ENCODE peak calls at places on chromosomes 2 and 18, in seven cellular contexts. R is Karpas-422, Z is IMR-90, O is astrocyte, G is PC-3, T is mammary epithelial cell, A is fibroblast of lung. W is an unnamed sample.

GRCh38 chr18:50061876-50062517 is 132.9 kb downstream of the MYO5B start:
- DNase-seq in Z (no peak), G (no peak), T (peak; percentile 32), O (no peak), R (no peak), A (no peak), W (no peak)

GRCh38 chr2:160510617-160511016 is 17.0 kb upstream of the RBMS1 start:
- DNase-seq in Z (no peak), R (no peak), A (no peak), G (no peak), T (no peak), O (no peak), W (no peak)

GRCh38 chr18:56748698-56749268 is 97.6 kb downstream of the WDR7 start:
- DNase-seq in Z (peak; percentile 57), G (peak; percentile 63), A (peak; percentile 27), R (peak; percentile 72), T (peak; percentile 4), O (peak; percentile 11), W (peak; percentile 61)

GRCh38 chr2:173347305-173348168 is 7.1 kb upstream of the CDCA7 start:
- DNase-seq in A (no peak), R (no peak), G (no peak), T (no peak), Z (no peak), O (no peak), W (no peak)

GRCh38 chr2:217710218-217710565 is 292.6 kb downstream of the TNS1 start:
- DNase-seq in T (peak; percentile 44), A (peak; percentile 87), R (no peak), G (peak; percentile 26), O (peak; percentile 83), Z (peak; percentile 86), W (no peak)

GRCh38 chr2:11411768-11412448 is 54.1 kb downstream of the E2F6 start:
- DNase-seq in A (peak; percentile 21), R (no peak), O (no peak), Z (peak; percentile 63), T (no peak), G (peak; percentile 71), W (peak; percentile 64)

GRCh38 chr2:24774373-24774772 is 18.8 kb downstream of the PTRHD1 start:
- DNase-seq in Z (no peak), G (no peak), T (no peak), R (no peak), O (no peak), A (no peak), W (no peak)

GRCh38 chr2:24920813-24921441 is 890 bp upstream of the ADCY3 start:
- DNase-seq in R (peak; percentile 68), A (no peak), G (peak; percentile 57), Z (no peak), T (no peak), O (no peak), W (no peak)

GRCh38 chr18:56902653-56903052 is 244.2 kb upstream of the BOD1L2 start:
- DNase-seq in G (peak; percentile 19), O (no peak), A (no peak), R (no peak), T (peak; percentile 7), Z (no peak), W (peak; percentile 9)

GRCh38 chr2:142591408-142591807 is 286.1 kb upstream of the KYNU start:
- DNase-seq in A (no peak), G (no peak), T (no peak), R (no peak), Z (no peak), O (no peak), W (no peak)

GRCh38 chr2:236250909-236251579 is 13.2 kb downstream of the ASB18 start:
- DNase-seq in O (no peak), G (no peak), T (no peak), A (no peak), R (no peak), Z (no peak), W (no peak)

GRCh38 chr18:40863801-40864200 is 1091.2 kb upstream of the PIK3C3 start:
- DNase-seq in Z (no peak), R (no peak), G (no peak), O (no peak), A (no peak), T (no peak), W (no peak)

GRCh38 chr2:149924028-149924427 is 336.5 kb upstream of the MMADHC start:
- DNase-seq in T (peak; percentile 53), O (peak; percentile 58), R (no peak), Z (peak; percentile 62), A (peak; percentile 67), G (peak; percentile 61), W (no peak)

GRCh38 chr2:222862915-222863544 is 2.2 kb downstream of the ACSL3 start:
- DNase-seq in R (no peak), A (peak; percentile 12), O (no peak), G (peak; percentile 41), T (no peak), Z (no peak), W (no peak)

GRCh38 chr2:113694438-113694837 is 62.0 kb downstream of the SLC35F5 start:
- DNase-seq in Z (no peak), A (no peak), G (no peak), O (no peak), T (no peak), R (no peak), W (no peak)
- H3K4me3 ChIP-seq in Z (no peak overlapping the region), A (no peak overlapping the region), G (no peak overlapping the region), O (no peak overlapping the region), T (no peak overlapping the region), R (no peak overlapping the region), W (no peak overlapping the region)

GRCh38 chr2:556494-556893 is 120.7 kb downstream of the TMEM18 start:
- DNase-seq in G (peak; percentile 2), O (no peak), A (no peak), T (no peak), Z (no peak), R (no peak), W (no peak)
- H2AFZ ChIP-seq in G (no peak overlapping the region), O (no peak overlapping the region), A (no peak overlapping the region), T (no peak overlapping the region), Z (no peak overlapping the region), R (no peak overlapping the region), W (no peak overlapping the region)

GRCh38 chr2:86036790-86037138 is 68.9 kb downstream of the POLR1A start:
- DNase-seq in O (no peak), A (no peak), G (no peak), T (no peak), Z (no peak), R (no peak), W (no peak)
- H3K4me3 ChIP-seq in O (no peak overlapping the region), A (no peak overlapping the region), G (no peak overlapping the region), T (no peak overlapping the region), Z (no peak overlapping the region), R (no peak overlapping the region), W (no peak overlapping the region)

DNA sequence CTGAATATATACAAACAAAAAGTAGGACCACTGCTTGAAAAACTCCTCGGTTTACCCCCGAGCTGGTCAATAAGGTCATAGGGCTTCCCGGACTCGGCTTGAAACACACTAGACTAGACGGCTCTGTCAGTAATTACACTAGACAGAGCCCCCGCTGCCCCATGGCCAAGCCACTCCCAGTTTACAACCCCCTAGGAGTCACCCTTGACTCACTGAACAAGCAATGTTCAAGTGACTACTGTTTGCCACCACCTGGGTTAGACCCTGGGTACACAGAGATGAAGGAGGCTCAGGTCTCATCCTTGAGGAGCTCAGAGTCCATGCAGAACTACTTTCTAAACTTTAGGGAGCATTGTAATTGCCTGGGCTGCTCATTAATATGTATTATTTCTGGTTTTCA is 13.7 kb upstream of the PRELID3A start:
- DNase-seq in T (no peak), G (peak; percentile 96), A (no peak), O (no peak), R (no peak), Z (no peak), W (peak; percentile 78)
- H2AFZ ChIP-seq in T (no peak overlapping the region), G (no peak overlapping the region), A (no peak overlapping the region), O (no peak overlapping the region), R (no peak overlapping the region), Z (no peak overlapping the region), W (no peak overlapping the region)

GRCh38 chr2:38254796-38255195 is 122.3 kb downstream of the ATL2 start:
- DNase-seq in O (no peak), T (no peak), Z (no peak), R (no peak), G (no peak), A (no peak), W (no peak)

GRCh38 chr2:38260972-38261371 is 116.1 kb downstream of the ATL2 start:
- DNase-seq in Z (no peak), R (no peak), O (no peak), T (no peak), G (no peak), A (no peak), W (no peak)

GRCh38 chr2:38255211-38255610 is 121.9 kb downstream of the ATL2 start:
- DNase-seq in Z (no peak), G (no peak), A (no peak), R (no peak), T (no peak), O (no peak), W (no peak)

GRCh38 chr2:38260469-38260868 is 116.6 kb downstream of the ATL2 start:
- DNase-seq in R (no peak), G (no peak), T (no peak), O (no peak), A (no peak), Z (no peak), W (no peak)

GRCh38 chr2:38256610-38257009 is 120.5 kb downstream of the ATL2 start:
- DNase-seq in G (no peak), A (no peak), O (no peak), R (no peak), T (no peak), Z (no peak), W (no peak)
- H3K4me3 ChIP-seq in G (no peak overlapping the region), A (no peak overlapping the region), O (no peak overlapping the region), R (no peak overlapping the region), T (no peak overlapping the region), Z (no peak overlapping the region), W (no peak overlapping the region)

GRCh38 chr2:21103274-21103891 is 20.4 kb upstream of the TDRD15 start:
- DNase-seq in Z (no peak), T (no peak), G (no peak), A (no peak), R (peak; percentile 24), O (no peak), W (no peak)
- H2AFZ ChIP-seq in Z (no peak overlapping the region), T (no peak overlapping the region), G (no peak overlapping the region), A (no peak overlapping the region), R (no peak overlapping the region), O (no peak overlapping the region), W (no peak overlapping the region)

W was measured in hepatocyte.